ENCODE peak calls at places on chromosomes 13 and 19, in four cellular contexts. A is GM04504; Y is stimulated activated CD8-positive, alpha-beta memory T cell treated with anti-CD3 and anti-CD28 coated beads, Interleukin-12 subunit alpha, Interleukin-12 subunit beta, amount 100 ng/mL, for 1 hour; C is NCI-H1048. J is an unnamed sample.

GRCh38 chr13:106523566-106523965 is 11.9 kb downstream of the EFNB2 start:
- DNase-seq in A (no peak), Y (no peak), C (no peak), J (no peak)

GRCh38 chr19:6261883-6262282 is 17.9 kb downstream of the MLLT1 start:
- DNase-seq in A (no peak), Y (no peak), C (no peak), J (no peak)

GRCh38 chr19:1665565-1666047 is 13.2 kb upstream of the TCF3 start:
- DNase-seq in A (no peak), Y (no peak), C (no peak), J (no peak)

GRCh38 chr13:30477346-30478235 is 11.9 kb upstream of the HMGB1 start:
- DNase-seq in A (no peak), Y (no peak), C (no peak), J (no peak)

GRCh38 chr19:55149078-55150003 is at the start of gene TNNT1:
- DNase-seq in A (no peak), Y (no peak), C (no peak), J (no peak)

GRCh38 chr13:29763426-29764180 is 86.8 kb downstream of the UBL3 start:
- DNase-seq in A (no peak), Y (no peak), C (no peak), J (no peak)

GRCh38 chr13:45492538-45492937 is 27.8 kb downstream of the COG3 start:
- DNase-seq in A (peak; percentile 35), Y (no peak), C (no peak), J (no peak)

GRCh38 chr19:2618611-2619010 is 83.9 kb downstream of the GNG7 start:
- DNase-seq in A (no peak), Y (peak; percentile 64), C (no peak), J (peak; percentile 54)

GRCh38 chr13:109215377-109215776 is 571.0 kb downstream of the IRS2 start:
- DNase-seq in A (no peak), Y (no peak), C (no peak), J (no peak)

GRCh38 chr13:112954488-112955270 is 14.3 kb upstream of the MCF2L start:
- DNase-seq in A (no peak), Y (no peak), C (no peak), J (no peak)

GRCh38 chr19:42512743-42513304 is 15.5 kb downstream of the CEACAM1 start:
- DNase-seq in A (no peak), Y (no peak), C (no peak), J (no peak)

GRCh38 chr13:48094404-48094780 is 512 bp downstream of the MED4 start:
- DNase-seq in A (no peak), Y (no peak), C (no peak), J (no peak)

GRCh38 chr13:104993708-104994107 is 1541.8 kb downstream of the EFNB2 start:
- DNase-seq in A (no peak), Y (no peak), C (no peak), J (no peak)

GRCh38 chr19:16899566-16900075 is 10.8 kb downstream of the F2RL3 start:
- DNase-seq in A (no peak), Y (no peak), C (no peak), J (no peak)

GRCh38 chr13:97372929-97373328 is 61.0 kb upstream of the RAP2A start:
- DNase-seq in A (no peak), Y (no peak), C (no peak), J (no peak)

GRCh38 chr13:28850226-28850625 is 30.1 kb downstream of the MTUS2 start:
- DNase-seq in A (no peak), Y (no peak), C (no peak), J (no peak)

GRCh38 chr19:19345970-19346369 is 25.3 kb downstream of the MAU2 start:
- DNase-seq in A (no peak), Y (no peak), C (no peak), J (no peak)

GRCh38 chr19:10068205-10068604 is 17.9 kb upstream of the SHFL start:
- DNase-seq in A (no peak), Y (no peak), C (no peak), J (no peak)

GRCh38 chr19:16338470-16339360 is 14.1 kb downstream of the KLF2 start:
- DNase-seq in A (peak; percentile 79), Y (no peak), C (no peak), J (peak; percentile 40)

GRCh38 chr19:40690699-40691420 is 409 bp upstream of the NUMBL start:
- DNase-seq in A (peak; percentile 80), Y (peak; percentile 76), C (peak; percentile 51), J (peak; percentile 83)

GRCh38 chr19:34217952-34218817 is 36.2 kb upstream of the GARRE1 start:
- DNase-seq in A (peak; percentile 93), Y (peak; percentile 53), C (no peak), J (peak; percentile 54)

GRCh38 chr19:38039966-38040365 is 133.0 kb downstream of the SIPA1L3 start:
- DNase-seq in A (peak; percentile 86), Y (no peak), C (no peak), J (no peak)

GRCh38 chr19:19460258-19460731 is 54.8 kb downstream of the GATAD2A start:
- DNase-seq in A (no peak), Y (no peak), C (no peak), J (no peak)

GRCh38 chr19:31350693-31351211 is 1.5 kb upstream of the TSHZ3 start:
- DNase-seq in A (no peak), Y (no peak), C (no peak), J (no peak)

GRCh38 chr19:52670046-52670445 is 31.9 kb upstream of the ZNF83 start:
- DNase-seq in A (no peak), Y (no peak), C (no peak), J (no peak)